ENCODE peak calls at places on chromosomes 6 and 20, in eight cellular contexts. One of them, this sample, is unnamed.

GRCh38 chr6:157281570-157281969 is 41.7 kb downstream of the TMEM242 start:
- DNase-seq in lower lobe of right lung: no peak
- DNase-seq in breast epithelium: no peak
- DNase-seq in ascending aorta: no peak
- DNase-seq in sigmoid colon: no peak
- DNase-seq in hepatocyte: no peak
- DNase-seq in fibroblast of lung: no peak
- DNase-seq in adrenal gland: peak; percentile 51
- DNase-seq in this sample: no peak

GRCh38 chr20:19964289-19965263 is 52.6 kb upstream of the NAA20 start:
- DNase-seq in lower lobe of right lung: peak; percentile 57
- DNase-seq in hepatocyte: peak; percentile 81
- DNase-seq in fibroblast of lung: peak; percentile 91
- DNase-seq in adrenal gland: peak; percentile 47
- DNase-seq in ascending aorta: peak; percentile 77
- DNase-seq in breast epithelium: peak; percentile 70
- DNase-seq in sigmoid colon: peak; percentile 94
- DNase-seq in this sample: no peak

GRCh38 chr6:166619912-166620311 is 7.1 kb downstream of the RPS6KA2 start:
- DNase-seq in adrenal gland: no peak
- DNase-seq in fibroblast of lung: peak; percentile 97
- DNase-seq in sigmoid colon: no peak
- DNase-seq in ascending aorta: peak; percentile 82
- DNase-seq in lower lobe of right lung: peak; percentile 64
- DNase-seq in breast epithelium: peak; percentile 75
- DNase-seq in hepatocyte: peak; percentile 65
- DNase-seq in this sample: no peak

GRCh38 chr6:7267071-7267470 is 45.9 kb downstream of the SSR1 start:
- DNase-seq in adrenal gland: no peak
- DNase-seq in ascending aorta: no peak
- DNase-seq in fibroblast of lung: no peak
- DNase-seq in lower lobe of right lung: no peak
- DNase-seq in hepatocyte: no peak
- DNase-seq in sigmoid colon: peak; percentile 55
- DNase-seq in breast epithelium: no peak
- DNase-seq in this sample: no peak

GRCh38 chr6:97958143-97958542 is 675.1 kb upstream of the MMS22L start:
- DNase-seq in ascending aorta: no peak
- DNase-seq in sigmoid colon: no peak
- DNase-seq in breast epithelium: peak; percentile 21
- DNase-seq in fibroblast of lung: no peak
- DNase-seq in lower lobe of right lung: peak; percentile 28
- DNase-seq in hepatocyte: peak; percentile 10
- DNase-seq in adrenal gland: no peak
- DNase-seq in this sample: no peak

GRCh38 chr6:162562041-162562440 is 165.5 kb downstream of the PRKN start:
- DNase-seq in adrenal gland: no peak
- DNase-seq in sigmoid colon: no peak
- DNase-seq in hepatocyte: no peak
- DNase-seq in breast epithelium: no peak
- DNase-seq in ascending aorta: no peak
- DNase-seq in fibroblast of lung: no peak
- DNase-seq in lower lobe of right lung: no peak
- DNase-seq in this sample: no peak

GRCh38 chr6:68045193-68045592 is 589.9 kb upstream of the ADGRB3 start:
- DNase-seq in breast epithelium: no peak
- DNase-seq in lower lobe of right lung: no peak
- DNase-seq in ascending aorta: no peak
- DNase-seq in adrenal gland: no peak
- DNase-seq in hepatocyte: no peak
- DNase-seq in sigmoid colon: no peak
- DNase-seq in fibroblast of lung: no peak
- DNase-seq in this sample: no peak

GRCh38 chr6:158575550-158575949 is 15.7 kb downstream of the TMEM181 start:
- DNase-seq in ascending aorta: peak; percentile 34
- DNase-seq in fibroblast of lung: no peak
- DNase-seq in lower lobe of right lung: no peak
- DNase-seq in adrenal gland: no peak
- DNase-seq in breast epithelium: no peak
- DNase-seq in hepatocyte: no peak
- DNase-seq in sigmoid colon: no peak
- DNase-seq in this sample: no peak

GRCh38 chr6:163579111-163579879 is 164.8 kb downstream of the QKI start:
- DNase-seq in adrenal gland: no peak
- DNase-seq in sigmoid colon: no peak
- DNase-seq in breast epithelium: no peak
- DNase-seq in lower lobe of right lung: no peak
- DNase-seq in fibroblast of lung: no peak
- DNase-seq in ascending aorta: no peak
- DNase-seq in hepatocyte: no peak
- DNase-seq in this sample: no peak

GRCh38 chr6:100633096-100633766 is 168.5 kb upstream of the SIM1 start:
- DNase-seq in adrenal gland: no peak
- DNase-seq in fibroblast of lung: peak; percentile 63
- DNase-seq in sigmoid colon: no peak
- DNase-seq in breast epithelium: no peak
- DNase-seq in lower lobe of right lung: no peak
- DNase-seq in hepatocyte: peak; percentile 26
- DNase-seq in ascending aorta: no peak
- DNase-seq in this sample: no peak

GRCh38 chr6:44084231-44085014 is 42.8 kb downstream of the MRPL14 start:
- DNase-seq in sigmoid colon: no peak
- DNase-seq in ascending aorta: no peak
- DNase-seq in hepatocyte: no peak
- DNase-seq in fibroblast of lung: peak; percentile 76
- DNase-seq in adrenal gland: peak; percentile 68
- DNase-seq in lower lobe of right lung: no peak
- DNase-seq in breast epithelium: no peak
- DNase-seq in this sample: no peak

GRCh38 chr20:21514553-21515251 is 838 bp upstream of the NKX2-2 start:
- DNase-seq in hepatocyte: no peak
- DNase-seq in adrenal gland: no peak
- DNase-seq in sigmoid colon: no peak
- DNase-seq in lower lobe of right lung: peak; percentile 33
- DNase-seq in breast epithelium: no peak
- DNase-seq in ascending aorta: no peak
- DNase-seq in fibroblast of lung: no peak
- DNase-seq in this sample: no peak

GRCh38 chr20:21513181-21513663 is 642 bp downstream of the NKX2-2 start:
- DNase-seq in breast epithelium: no peak
- DNase-seq in ascending aorta: no peak
- DNase-seq in sigmoid colon: no peak
- DNase-seq in lower lobe of right lung: peak; percentile 41
- DNase-seq in hepatocyte: no peak
- DNase-seq in adrenal gland: no peak
- DNase-seq in fibroblast of lung: no peak
- DNase-seq in this sample: no peak

GRCh38 chr20:21512634-21513180 is 1.2 kb downstream of the NKX2-2 start:
- DNase-seq in ascending aorta: no peak
- DNase-seq in hepatocyte: no peak
- DNase-seq in breast epithelium: no peak
- DNase-seq in lower lobe of right lung: peak; percentile 44
- DNase-seq in fibroblast of lung: no peak
- DNase-seq in sigmoid colon: no peak
- DNase-seq in adrenal gland: no peak
- DNase-seq in this sample: no peak

GRCh38 chr20:21515300-21516179 is 1.7 kb upstream of the NKX2-2 start:
- DNase-seq in breast epithelium: no peak
- DNase-seq in ascending aorta: no peak
- DNase-seq in adrenal gland: no peak
- DNase-seq in sigmoid colon: no peak
- DNase-seq in hepatocyte: no peak
- DNase-seq in fibroblast of lung: no peak
- DNase-seq in lower lobe of right lung: no peak
- DNase-seq in this sample: no peak

GRCh38 chr20:21513881-21514540 is at the start of gene NKX2-2:
- DNase-seq in adrenal gland: no peak
- DNase-seq in breast epithelium: no peak
- DNase-seq in hepatocyte: no peak
- DNase-seq in fibroblast of lung: no peak
- DNase-seq in ascending aorta: no peak
- DNase-seq in lower lobe of right lung: no peak
- DNase-seq in sigmoid colon: no peak
- DNase-seq in this sample: no peak
- H3K4me1 ChIP-seq in adrenal gland: peaks cover 33% of the 10 kb centered on the region
- H3K4me1 ChIP-seq in breast epithelium: no peaks in the 10 kb centered on the region
- H3K4me1 ChIP-seq in hepatocyte: peaks cover 22% of the 10 kb centered on the region
- H3K4me1 ChIP-seq in fibroblast of lung: no peaks in the 10 kb centered on the region
- H3K4me1 ChIP-seq in ascending aorta: peaks cover 12% of the 10 kb centered on the region
- H3K4me1 ChIP-seq in lower lobe of right lung: peaks cover 66% of the 10 kb centered on the region
- H3K4me1 ChIP-seq in sigmoid colon: peaks cover 74% of the 10 kb centered on the region
- H3K4me1 ChIP-seq in this sample: peaks cover 28% of the 10 kb centered on the region

DNA sequence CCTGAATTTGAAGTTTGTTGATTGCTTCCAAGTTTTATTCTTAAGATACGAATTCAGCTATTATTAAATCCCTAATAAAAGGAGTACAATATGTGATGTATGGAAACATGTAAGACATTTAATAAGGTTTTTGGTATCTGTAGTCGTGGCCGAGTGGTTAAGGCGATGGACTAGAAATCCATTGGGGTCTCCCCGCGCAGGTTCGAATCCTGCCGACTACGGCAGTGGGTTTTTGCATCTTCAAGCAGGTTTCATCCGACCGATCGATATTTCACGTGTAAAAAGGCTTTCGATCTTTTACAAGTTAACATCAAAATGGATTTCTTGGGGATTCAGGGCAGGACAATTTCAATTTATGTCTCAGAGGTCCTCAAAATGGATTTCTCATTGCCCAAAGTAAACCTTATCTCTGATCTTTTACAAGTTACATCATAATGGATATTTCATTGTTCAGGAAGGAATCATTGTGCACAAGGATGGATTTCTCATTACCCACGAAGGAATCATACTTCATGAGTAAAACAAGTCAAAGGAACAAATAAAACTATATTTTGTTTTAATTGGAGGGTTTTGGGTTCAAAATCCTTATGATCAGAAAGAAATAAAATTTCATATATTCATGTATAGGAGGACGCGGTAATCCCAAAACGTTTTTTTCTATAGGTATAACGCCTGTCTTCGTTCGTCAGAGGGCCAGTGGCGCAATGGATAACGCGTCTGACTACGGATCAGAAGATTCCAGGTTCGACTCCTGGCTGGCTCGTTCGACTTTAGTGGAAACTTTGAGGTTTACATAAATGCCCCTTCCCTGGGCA is 37.3 kb upstream of the BTN3A2 start:
- DNase-seq in ascending aorta: no peak
- DNase-seq in hepatocyte: peak; percentile 86
- DNase-seq in adrenal gland: no peak
- DNase-seq in sigmoid colon: no peak
- DNase-seq in fibroblast of lung: peak; percentile 83
- DNase-seq in breast epithelium: no peak
- DNase-seq in lower lobe of right lung: no peak
- DNase-seq in this sample: no peak
- H3K4me3 ChIP-seq in ascending aorta: no peak overlapping the region
- H3K4me3 ChIP-seq in hepatocyte: peak overlapping the region; percentile 14
- H3K4me3 ChIP-seq in adrenal gland: no peak overlapping the region
- H3K4me3 ChIP-seq in sigmoid colon: no peak overlapping the region
- H3K4me3 ChIP-seq in fibroblast of lung: peak overlapping the region; percentile 67
- H3K4me3 ChIP-seq in breast epithelium: no peak overlapping the region
- H3K4me3 ChIP-seq in lower lobe of right lung: no peak overlapping the region
- H3K4me3 ChIP-seq in this sample: peak overlapping the region; percentile 29

DNA sequence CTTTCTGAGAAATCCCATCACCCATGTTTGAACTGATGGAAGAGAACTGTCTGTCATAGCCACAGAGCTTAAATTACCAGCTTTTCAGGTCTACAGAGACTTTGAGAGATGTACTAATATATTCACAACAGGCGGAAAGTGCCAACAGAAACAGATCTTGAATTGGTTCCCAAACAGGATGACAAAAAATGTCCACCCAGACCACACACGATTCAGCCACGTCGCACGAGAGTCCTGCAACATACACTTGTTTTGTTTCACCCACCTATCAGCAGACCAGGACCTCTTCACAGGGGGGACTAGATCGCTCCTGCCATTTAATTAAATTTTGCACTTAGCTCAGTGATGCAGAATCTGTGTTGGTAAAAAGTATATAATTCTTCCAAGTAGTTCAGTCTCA is 187.1 kb upstream of the CEP162 start:
- DNase-seq in lower lobe of right lung: no peak
- DNase-seq in adrenal gland: no peak
- DNase-seq in ascending aorta: no peak
- DNase-seq in fibroblast of lung: no peak
- DNase-seq in breast epithelium: no peak
- DNase-seq in hepatocyte: no peak
- DNase-seq in sigmoid colon: no peak
- DNase-seq in this sample: no peak
- H3K27ac ChIP-seq in lower lobe of right lung: no peak overlapping the region
- H3K27ac ChIP-seq in adrenal gland: no peak overlapping the region
- H3K27ac ChIP-seq in ascending aorta: no peak overlapping the region
- H3K27ac ChIP-seq in fibroblast of lung: no peak overlapping the region
- H3K27ac ChIP-seq in breast epithelium: no peak overlapping the region
- H3K27ac ChIP-seq in hepatocyte: no peak overlapping the region
- H3K27ac ChIP-seq in sigmoid colon: no peak overlapping the region
- H3K27ac ChIP-seq in this sample: no peak overlapping the region

GRCh38 chr20:43726811-43727338 is at the start of gene GTSF1L:
- DNase-seq in adrenal gland: no peak
- DNase-seq in fibroblast of lung: peak; percentile 57
- DNase-seq in sigmoid colon: no peak
- DNase-seq in ascending aorta: no peak
- DNase-seq in breast epithelium: no peak
- DNase-seq in lower lobe of right lung: no peak
- DNase-seq in hepatocyte: no peak
- DNase-seq in this sample: no peak
- H3K4me1 ChIP-seq in adrenal gland: no peaks in the 10 kb centered on the region
- H3K4me1 ChIP-seq in fibroblast of lung: peaks cover 3% of the 10 kb centered on the region
- H3K4me1 ChIP-seq in sigmoid colon: no peaks in the 10 kb centered on the region
- H3K4me1 ChIP-seq in ascending aorta: no peaks in the 10 kb centered on the region
- H3K4me1 ChIP-seq in breast epithelium: no peaks in the 10 kb centered on the region
- H3K4me1 ChIP-seq in lower lobe of right lung: no peaks in the 10 kb centered on the region
- H3K4me1 ChIP-seq in hepatocyte: no peaks in the 10 kb centered on the region
- H3K4me1 ChIP-seq in this sample: no peaks in the 10 kb centered on the region

This sample was measured in thoracic aorta.